ENCODE peak calls at places on chromosomes 12 and 14, in eight cellular contexts. S is activated CD4-positive, CD25-positive, alpha-beta regulatory T cell treated with anti-CD3 and anti-CD28 coated beads, Interleukin-2, amount 50 U/mL, for 72 hours; E is NCI-H446 treated with DMSO at 0.1 percent for 48 hours; H is mammary epithelial cell; W is left ventricle myocardium inferior; A is activated T-cell treated with anti-CD3 and anti-CD28 coated beads for 48 hours; C is stimulated activated CD8-positive, alpha-beta memory T cell treated with anti-CD3 and anti-CD28 coated beads, Interleukin-4, amount 100 ng/mL, for 4 hours; O is glomerular endothelial cell. G is an unnamed sample.

GRCh38 chr12:23523339-23523738 is 426.1 kb downstream of the SOX5 start:
- DNase-seq in C (no peak), W (no peak), E (no peak), O (no peak), A (no peak), H (no peak), S (no peak), G (no peak)

GRCh38 chr12:82966160-82966559 is 279.5 kb downstream of the TMTC2 start:
- DNase-seq in E (no peak), H (no peak), W (no peak), C (no peak), A (no peak), S (no peak), O (no peak), G (no peak)

GRCh38 chr14:71702799-71703198 is 229.4 kb upstream of the RGS6 start:
- DNase-seq in H (no peak), E (no peak), S (no peak), C (no peak), W (no peak), O (no peak), A (no peak), G (no peak)

GRCh38 chr12:68358532-68359485 is 26.6 kb upstream of the MDM1 start:
- DNase-seq in E (peak), O (peak), W (no peak), H (peak), C (peak), A (no peak), S (no peak), G (peak)

GRCh38 chr12:18887368-18887767 is 149.4 kb downstream of the CAPZA3 start:
- DNase-seq in C (no peak), E (no peak), H (no peak), O (no peak), W (no peak), S (no peak), A (no peak), G (no peak)

GRCh38 chr12:49667319-49668090 is 39.7 kb downstream of the FMNL3 start:
- DNase-seq in O (no peak), H (no peak), A (no peak), C (no peak), E (no peak), W (no peak), S (no peak), G (no peak)

GRCh38 chr12:75759842-75760260 is 248.4 kb upstream of the KRR1 start:
- DNase-seq in A (no peak), W (no peak), S (no peak), H (peak), E (no peak), O (no peak), C (no peak), G (no peak)

GRCh38 chr14:59339526-59339925 is 125.7 kb downstream of the GPR135 start:
- DNase-seq in O (no peak), S (no peak), H (no peak), C (no peak), E (no peak), A (no peak), W (no peak), G (no peak)

GRCh38 chr12:51911788-51912711 is 4.7 kb downstream of the ACVRL1 start:
- DNase-seq in A (no peak), E (no peak), O (no peak), C (no peak), S (no peak), W (no peak), H (no peak), G (no peak)

GRCh38 chr12:25458047-25458552 is 95.0 kb downstream of the LMNTD1 start:
- DNase-seq in E (no peak), C (no peak), S (no peak), O (peak), H (peak), W (no peak), A (no peak), G (no peak)

GRCh38 chr12:126021675-126022074 is 956.4 kb downstream of the AACS start:
- DNase-seq in H (no peak), A (no peak), E (no peak), W (no peak), C (no peak), S (no peak), O (no peak), G (no peak)

GRCh38 chr12:93678779-93679178 is 1.6 kb downstream of the CRADD start:
- DNase-seq in O (no peak), W (no peak), S (no peak), C (no peak), A (no peak), E (no peak), H (no peak), G (no peak)

GRCh38 chr12:127296591-127296990 is 970.4 kb upstream of the TMEM132C start:
- DNase-seq in S (no peak), E (no peak), H (no peak), C (no peak), O (no peak), A (no peak), W (no peak), G (no peak)

G was measured in DMS 273 treated with DMSO at 0.1 percent for 48 hours.